ENCODE peak calls at places on chromosomes 4 and X, in eight cellular contexts. R, G, L, I, J, O, B and P are unnamed samples.

GRCh38 chrX:119398587-119398973 is 556 bp upstream of the SLC25A43 start:
- DNase-seq in I (no peak), B (no peak), O (no peak), J (no peak), G (no peak), R (peak; percentile 16), L (peak; percentile 38), P (no peak)

GRCh38 chr4:67809502-67809901 is 55.3 kb upstream of the GNRHR start:
- DNase-seq in B (no peak), O (no peak), R (no peak), L (no peak), J (no peak), G (no peak), I (no peak), P (no peak)

GRCh38 chrX:107154787-107155620 is 36.4 kb upstream of the RBM41 start:
- DNase-seq in G (no peak), I (no peak), L (no peak), O (no peak), J (no peak), B (no peak), R (peak; percentile 67), P (no peak)

GRCh38 chrX:17596546-17597205 is 140.6 kb upstream of the SCML1 start:
- DNase-seq in G (no peak), L (no peak), I (no peak), O (no peak), J (no peak), R (no peak), B (no peak), P (no peak)

GRCh38 chrX:119757979-119758681 is at the start of gene SOWAHD:
- DNase-seq in G (peak; percentile 18), R (peak; percentile 32), J (peak; percentile 72), L (peak; percentile 75), I (peak; percentile 50), B (peak; percentile 85), O (peak; percentile 77), P (no peak)

GRCh38 chrX:2703991-2704369 is 12.9 kb downstream of the CD99 start:
- DNase-seq in L (peak; percentile 55), B (peak; percentile 63), I (no peak), J (no peak), R (no peak), O (peak; percentile 74), G (peak; percentile 33), P (peak; percentile 75)

GRCh38 chr4:14918336-14918735 is 83.9 kb upstream of the CPEB2 start:
- DNase-seq in B (no peak), G (no peak), I (no peak), O (no peak), L (no peak), R (no peak), J (no peak), P (no peak)

GRCh38 chr4:86557526-86557925 is 36.6 kb upstream of the PTPN13 start:
- DNase-seq in B (no peak), G (no peak), J (no peak), L (no peak), R (no peak), O (no peak), I (no peak), P (no peak)

GRCh38 chr4:106618920-106619319 is 250.3 kb upstream of the GIMD1 start:
- DNase-seq in J (no peak), R (no peak), O (no peak), G (no peak), B (no peak), L (no peak), I (no peak), P (no peak)

GRCh38 chrX:119736206-119736764 is 22.1 kb upstream of the SOWAHD start:
- DNase-seq in B (no peak), I (no peak), G (no peak), L (no peak), O (no peak), R (no peak), J (no peak), P (no peak)

GRCh38 chr4:150007512-150007911 is 70.7 kb upstream of the DCLK2 start:
- DNase-seq in J (no peak), R (no peak), L (no peak), I (no peak), G (no peak), B (no peak), O (no peak), P (no peak)

GRCh38 chrX:11137543-11138139 is 26.5 kb downstream of the HCCS start:
- DNase-seq in B (no peak), L (no peak), J (no peak), G (no peak), O (no peak), R (peak; percentile 46), I (no peak), P (peak; percentile 11)

GRCh38 chr4:26220704-26221103 is 100.1 kb upstream of the RBPJ start:
- DNase-seq in L (no peak), G (no peak), O (no peak), R (no peak), I (no peak), B (no peak), J (no peak), P (no peak)

GRCh38 chrX:24563291-24564010 is 83.7 kb downstream of the PCYT1B start:
- DNase-seq in B (no peak), R (no peak), O (no peak), G (no peak), J (no peak), L (no peak), I (no peak), P (no peak)

GRCh38 chr4:972651-973424 is 531 bp downstream of the DGKQ start:
- DNase-seq in L (peak; percentile 54), J (peak; percentile 75), O (no peak), G (peak; percentile 42), B (peak; percentile 77), I (no peak), R (no peak), P (no peak)

GRCh38 chr4:970854-971520 is 2.4 kb downstream of the DGKQ start:
- DNase-seq in B (peak; percentile 64), L (peak; percentile 40), G (no peak), J (peak; percentile 46), O (no peak), R (no peak), I (no peak), P (no peak)

GRCh38 chr4:974668-975067 is 1.3 kb upstream of the DGKQ start:
- DNase-seq in J (no peak), G (no peak), L (no peak), R (no peak), O (no peak), B (no peak), I (no peak), P (no peak)

GRCh38 chr4:971670-972500 is 1.5 kb downstream of the DGKQ start:
- DNase-seq in L (peak; percentile 94), R (no peak), G (no peak), B (peak; percentile 96), I (peak; percentile 64), O (no peak), J (peak; percentile 61), P (no peak)

GRCh38 chr4:973431-974397 is at the start of gene DGKQ:
- DNase-seq in B (peak; percentile 95), R (peak; percentile 84), O (peak; percentile 92), J (peak; percentile 96), I (peak; percentile 93), L (peak; percentile 91), G (peak; percentile 92), P (peak; percentile 81)
- TF ChIP-seq POLR2A in B (peak; percentile 68), R (peak; percentile 33), O (no peak), J (no peak), I (peak; percentile 16), L (no peak), G (no peak), P (no peak)

DNA sequence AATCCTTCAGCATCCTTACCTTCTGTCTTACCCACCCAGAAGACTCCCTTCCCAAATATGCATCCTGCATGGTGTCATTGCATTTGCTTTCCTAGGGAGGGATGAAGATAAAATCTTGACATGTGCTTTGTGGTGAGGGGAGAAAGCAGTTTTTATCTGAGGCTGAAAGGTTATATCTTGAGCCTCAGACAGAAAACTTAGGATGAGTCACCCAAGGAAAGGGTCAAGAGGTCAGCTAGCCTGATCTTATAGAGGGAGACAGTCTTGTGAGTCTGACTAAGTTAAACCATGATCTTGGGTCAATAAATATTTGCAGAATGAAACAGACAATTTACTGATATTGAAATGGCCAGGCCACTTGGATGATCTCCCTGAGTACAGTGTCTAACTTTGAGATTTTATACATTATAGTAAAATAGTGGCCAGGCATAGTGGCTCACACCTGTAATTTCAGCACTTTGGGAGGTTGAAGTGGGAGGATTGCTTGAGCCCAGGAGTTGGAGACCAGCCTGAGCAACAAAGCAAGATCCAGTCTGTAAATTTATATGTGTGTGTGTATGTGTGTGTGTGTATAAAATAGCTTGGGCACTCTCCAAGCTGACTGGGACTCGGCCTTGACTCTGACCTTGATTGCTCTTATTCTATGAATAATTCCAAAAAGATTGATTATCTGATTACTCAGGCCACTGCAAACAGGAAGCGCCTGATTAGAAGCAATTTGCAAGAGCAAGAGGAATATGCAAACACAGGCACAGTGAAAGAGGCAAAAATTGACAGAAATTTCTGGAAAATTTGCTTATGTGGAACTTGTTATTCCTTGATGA is 15.5 kb upstream of the FAM9C start:
- DNase-seq in I (no peak), G (no peak), R (peak; percentile 89), B (no peak), J (no peak), O (no peak), L (no peak), P (no peak)
- H3K27ac ChIP-seq in I (no peak overlapping the region), G (no peak overlapping the region), R (peak overlapping the region; percentile 54), B (no peak overlapping the region), J (no peak overlapping the region), O (no peak overlapping the region), L (no peak overlapping the region), P (no peak overlapping the region)

GRCh38 chr4:110635155-110635479 is 12.2 kb upstream of the PITX2 start:
- DNase-seq in J (no peak), I (no peak), G (no peak), R (no peak), L (no peak), B (no peak), O (no peak), P (no peak)

GRCh38 chr4:110638347-110638746 is 15.5 kb upstream of the PITX2 start:
- DNase-seq in O (no peak), L (no peak), R (no peak), J (no peak), I (no peak), G (no peak), B (no peak), P (no peak)

GRCh38 chr4:110637408-110638131 is 14.7 kb upstream of the PITX2 start:
- DNase-seq in R (no peak), J (no peak), B (no peak), O (no peak), I (no peak), G (no peak), L (no peak), P (no peak)

GRCh38 chr4:110636231-110636676 is 13.4 kb upstream of the PITX2 start:
- DNase-seq in J (no peak), I (no peak), B (no peak), O (no peak), R (no peak), G (no peak), L (no peak), P (no peak)

GRCh38 chr4:110636677-110637407 is 14.0 kb upstream of the PITX2 start:
- DNase-seq in J (no peak), O (no peak), R (no peak), B (no peak), G (no peak), L (peak; percentile 73), I (no peak), P (no peak)
- H3K4me3 ChIP-seq in J (peak overlapping the region; percentile 26), O (peak overlapping the region; percentile 4), R (no peak overlapping the region), B (no peak overlapping the region), G (peak overlapping the region; percentile 23), L (no peak overlapping the region), I (no peak overlapping the region), P (peak overlapping the region; percentile 7)

GRCh38 chr4:8158710-8159521 is at the start of gene ABLIM2:
- DNase-seq in L (peak; percentile 99), J (peak; percentile 100), I (peak; percentile 99), G (peak; percentile 99), O (peak; percentile 98), B (peak; percentile 99), R (peak; percentile 97), P (peak; percentile 96)
- TF ChIP-seq POLR2A in L (peak; percentile 71), J (peak; percentile 14), I (peak; percentile 75), G (peak; percentile 33), O (no peak), B (no peak), R (no peak), P (peak; percentile 87)